ENCODE peak calls at places on chromosomes 4 and X, in five cellular contexts. K is uterus, H is ascending aorta, J is GM23248, I is astrocyte. O is an unnamed sample. For H3K36me3, the result is how much of the 10 kb centered on the place peaks cover.

GRCh38 chr4:75344915-75345314 is 169.3 kb downstream of the RCHY1 start:
- DNase-seq in K (no peak), H (no peak), J (peak), I (peak), O (no peak)

GRCh38 chrX:132704769-132705168 is 215.9 kb upstream of the MBNL3 start:
- DNase-seq in K (no peak), H (no peak), J (no peak), I (no peak), O (no peak)

GRCh38 chrX:121161501-121161933 is 114.1 kb downstream of the GLUD2 start:
- DNase-seq in K (no peak), H (no peak), J (no peak), I (no peak), O (no peak)

GRCh38 chrX:19674041-19674769 is 158.9 kb upstream of the MAP3K15 start:
- DNase-seq in K (no peak), H (no peak), J (no peak), I (no peak), O (no peak)

GRCh38 chr4:105619193-105619931 is 66.9 kb downstream of the ARHGEF38 start:
- DNase-seq in K (no peak), H (no peak), J (no peak), I (peak), O (no peak)

GRCh38 chr4:181911420-181911819 is 331.8 kb upstream of the TENM3 start:
- DNase-seq in K (no peak), H (no peak), J (peak), I (peak), O (peak)

GRCh38 chr4:168796362-168797106 is 213.5 kb downstream of the CBR4 start:
- DNase-seq in K (no peak), H (no peak), J (peak), I (peak), O (peak)

GRCh38 chr4:15451181-15451865 is 18.4 kb upstream of the CC2D2A start:
- DNase-seq in K (no peak), H (no peak), J (peak), I (peak), O (peak)

GRCh38 chr4:73862357-73862756 is 6.8 kb upstream of the CXCL1 start:
- DNase-seq in K (no peak), H (no peak), J (peak), I (peak), O (no peak)

GRCh38 chr4:7820031-7820825 is 119.4 kb downstream of the AFAP1 start:
- DNase-seq in K (no peak), H (no peak), J (peak), I (no peak), O (no peak)
- H3K36me3 ChIP-seq in K (under half), H (under half), J (under half), I (half or more), O (half or more)

DNA sequence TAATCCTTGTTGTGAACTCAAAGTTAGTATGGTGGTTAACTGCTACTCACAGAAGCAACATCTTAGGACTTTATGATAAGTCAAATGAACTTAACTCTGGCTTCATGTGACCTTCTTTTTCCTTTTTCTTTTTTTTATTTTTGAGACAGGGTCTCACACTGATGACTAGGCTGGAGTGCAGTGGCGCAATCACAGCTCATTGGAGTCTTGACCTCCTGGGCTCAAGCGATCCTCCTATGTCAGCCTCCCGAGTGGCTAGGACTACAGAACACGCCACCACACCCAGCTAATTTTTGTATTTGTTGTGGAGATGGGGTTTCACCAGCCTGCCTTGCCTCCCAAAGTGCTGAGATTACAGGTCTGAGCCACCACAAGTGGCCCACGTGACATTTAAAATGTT is 22.4 kb downstream of the SEC31A start:
- DNase-seq in K (no peak), H (no peak), J (no peak), I (no peak), O (no peak)
- H3K36me3 ChIP-seq in K (under half), H (half or more), J (half or more), I (half or more), O (half or more)

GRCh38 chr4:172857026-172857425 is 311.6 kb upstream of the GALNT7 start:
- DNase-seq in K (no peak), H (no peak), J (no peak), I (no peak), O (no peak)

GRCh38 chr4:172858731-172859230 is 309.8 kb upstream of the GALNT7 start:
- DNase-seq in K (no peak), H (no peak), J (peak), I (peak), O (no peak)
- H3K36me3 ChIP-seq in K (under half), H (under half), J (under half), I (under half), O (under half)

DNA sequence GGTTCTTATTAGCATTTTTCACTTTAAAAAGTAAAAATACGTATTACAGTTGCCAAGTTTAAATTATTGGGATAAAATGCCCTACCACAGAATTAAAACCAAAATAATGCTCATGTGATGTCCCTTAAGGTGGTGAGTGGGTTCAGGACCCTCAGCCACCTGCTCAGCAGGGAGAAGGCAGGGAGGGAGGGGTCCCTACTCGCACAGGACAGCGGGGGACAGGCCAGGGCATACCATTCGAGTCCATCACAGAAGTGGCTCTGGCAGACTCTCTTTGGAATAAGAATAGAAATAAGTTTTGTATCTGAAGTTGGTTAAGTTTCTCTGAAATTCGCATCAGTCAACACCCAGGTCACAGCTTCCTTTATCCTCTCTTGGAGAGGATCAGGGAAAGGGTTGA is 37.7 kb downstream of the NOP14 start:
- DNase-seq in K (peak), H (no peak), J (no peak), I (no peak), O (peak)
- H3K36me3 ChIP-seq in K (under half), H (half or more), J (under half), I (under half), O (half or more)

DNA sequence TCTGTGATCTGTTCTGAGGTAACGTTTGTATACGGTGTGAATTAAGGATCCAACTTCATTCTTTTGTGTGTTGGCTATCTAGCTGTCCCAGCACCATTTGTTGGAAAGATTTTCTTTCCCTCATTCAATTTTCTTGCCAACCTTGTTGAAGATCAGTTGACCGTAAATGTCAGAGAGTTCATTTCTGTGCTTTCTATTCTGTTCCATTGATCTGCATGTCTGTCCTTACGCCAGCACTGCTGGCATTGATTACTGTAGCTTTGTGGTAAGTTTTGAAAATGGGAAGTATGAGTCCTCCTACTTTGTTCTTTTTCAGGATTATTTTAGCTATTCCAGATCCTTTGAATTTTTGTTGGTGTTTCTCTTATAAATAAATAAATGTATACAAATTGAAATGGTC is 60.8 kb downstream of the MTMR1 start:
- DNase-seq in K (no peak), H (no peak), J (no peak), I (no peak), O (no peak)
- H3K36me3 ChIP-seq in K (under half), H (under half), J (under half), I (under half), O (under half)

GRCh38 chr4:118753685-118754084 is 68.5 kb downstream of the METTL14 start:
- DNase-seq in K (no peak), H (no peak), J (no peak), I (no peak), O (no peak)
- H3K36me3 ChIP-seq in K (under half), H (under half), J (half or more), I (half or more), O (half or more)

GRCh38 chrX:112784692-112785091 is 55.9 kb downstream of the AMOT start:
- DNase-seq in K (no peak), H (no peak), J (no peak), I (no peak), O (peak)

GRCh38 chrX:112785323-112785722 is 55.3 kb downstream of the AMOT start:
- DNase-seq in K (no peak), H (no peak), J (no peak), I (no peak), O (no peak)

GRCh38 chrX:112786076-112786475 is 54.6 kb downstream of the AMOT start:
- DNase-seq in K (no peak), H (no peak), J (no peak), I (no peak), O (no peak)

DNA sequence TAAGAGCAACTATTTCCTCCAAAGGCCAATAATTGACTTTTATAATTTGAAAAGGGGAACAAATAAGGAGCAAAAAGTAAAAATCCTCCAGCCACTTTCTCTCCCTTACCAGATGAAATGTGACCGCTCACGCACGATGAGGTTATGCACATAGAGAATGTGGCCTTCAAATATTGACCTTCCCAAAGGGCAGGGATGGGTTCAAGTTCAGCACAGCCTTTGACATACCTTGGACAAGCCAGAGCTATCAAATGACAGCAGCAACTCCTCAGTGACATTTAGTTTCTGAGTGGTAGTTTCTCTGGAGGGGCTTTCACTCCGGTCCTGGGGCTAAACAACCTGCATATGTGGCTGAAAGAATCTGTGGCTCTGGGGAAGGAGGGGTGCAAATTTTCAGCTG is 50.7 kb downstream of the AMOT start:
- DNase-seq in K (no peak), H (no peak), J (no peak), I (no peak), O (no peak)
- H3K36me3 ChIP-seq in K (under half), H (under half), J (under half), I (under half), O (under half)

DNA sequence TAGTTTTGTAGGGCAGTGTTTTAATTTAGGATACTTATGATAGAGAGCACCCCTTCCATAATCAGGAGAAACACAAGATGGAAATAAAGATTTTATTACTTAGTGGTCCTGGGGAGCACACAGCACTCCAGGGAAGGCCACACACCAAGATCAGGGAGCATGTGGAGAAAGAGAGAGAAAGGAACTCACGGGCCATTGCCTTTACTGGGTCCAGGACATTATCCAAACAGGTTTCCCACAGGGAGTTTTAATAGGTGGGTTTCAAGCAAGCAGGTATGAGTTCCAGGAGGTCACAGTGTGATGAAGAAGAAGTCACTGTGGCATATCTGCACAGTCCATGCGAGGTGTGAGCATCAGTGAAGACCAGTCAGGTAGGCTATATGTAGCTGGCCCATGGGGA is 46.8 kb downstream of the NFKB1 start:
- DNase-seq in K (no peak), H (no peak), J (no peak), I (no peak), O (no peak)
- H3K36me3 ChIP-seq in K (under half), H (under half), J (under half), I (under half), O (under half)

O was measured in osteoblast.